ENCODE peak calls at places on chromosomes 6 and 20, in nine cellular contexts. T is Caco-2; H is PC-9; K is AG04450; Q is mesenchymal stem cell; J is fibroblast of pulmonary artery; R is activated naive CD4-positive, alpha-beta T cell; A is IMR-90; W is activated gamma-delta T cell. Z is an unnamed sample.

GRCh38 chr6:36977470-36977941 is 8.5 kb downstream of the MTCH1 start:
- DNase-seq in T (no peak), H (no peak), K (no peak), Q (peak; percentile 18), J (peak; percentile 13), R (no peak), A (no peak), W (no peak), Z (no peak)

GRCh38 chr6:164827537-164827936 is 481.9 kb downstream of the C6orf118 start:
- DNase-seq in T (no peak), H (peak; percentile 30), K (no peak), Q (no peak), J (no peak), R (no peak), A (no peak), W (no peak), Z (no peak)

GRCh38 chr20:33419140-33419974 is 18.0 kb upstream of the CDK5RAP1 start:
- DNase-seq in T (no peak), H (no peak), K (no peak), Q (no peak), J (peak; percentile 74), R (no peak), A (peak; percentile 49), W (no peak), Z (peak; percentile 69)

GRCh38 chr6:145836170-145836569 is 21.6 kb upstream of the FBXO30 start:
- DNase-seq in T (no peak), H (no peak), K (no peak), Q (peak; percentile 60), J (peak; percentile 77), R (no peak), A (peak; percentile 51), W (no peak), Z (peak; percentile 89)

GRCh38 chr6:119333707-119334295 is 15.8 kb downstream of the MAN1A1 start:
- DNase-seq in T (peak; percentile 35), H (no peak), K (no peak), Q (no peak), J (no peak), R (no peak), A (no peak), W (no peak), Z (peak; percentile 28)

GRCh38 chr20:46767127-46767761 is 57.8 kb downstream of the SLC2A10 start:
- DNase-seq in T (peak; percentile 74), H (peak; percentile 35), K (no peak), Q (peak; percentile 15), J (peak; percentile 48), R (no peak), A (peak; percentile 36), W (no peak), Z (peak; percentile 48)

GRCh38 chr6:5468586-5468985 is 207.3 kb downstream of the FARS2 start:
- DNase-seq in T (no peak), H (no peak), K (no peak), Q (peak; percentile 55), J (peak; percentile 28), R (no peak), A (no peak), W (no peak), Z (peak; percentile 66)

GRCh38 chr20:18133962-18134361 is 3.7 kb upstream of the KAT14 start:
- DNase-seq in T (no peak), H (no peak), K (no peak), Q (no peak), J (no peak), R (no peak), A (no peak), W (no peak), Z (no peak)

GRCh38 chr6:16038938-16039337 is 89.9 kb upstream of the MYLIP start:
- DNase-seq in T (no peak), H (no peak), K (no peak), Q (no peak), J (no peak), R (no peak), A (no peak), W (no peak), Z (no peak)

GRCh38 chr6:137777299-137778075 is 89.6 kb upstream of the TNFAIP3 start:
- DNase-seq in T (no peak), H (no peak), K (no peak), Q (peak; percentile 64), J (peak; percentile 73), R (no peak), A (no peak), W (no peak), Z (peak; percentile 89)

GRCh38 chr6:149268768-149269167 is 48.7 kb upstream of the TAB2 start:
- DNase-seq in T (no peak), H (no peak), K (no peak), Q (no peak), J (no peak), R (no peak), A (peak; percentile 51), W (no peak), Z (peak; percentile 32)

GRCh38 chr6:6105472-6106036 is 98.8 kb upstream of the NRN1 start:
- DNase-seq in T (no peak), H (no peak), K (no peak), Q (no peak), J (no peak), R (no peak), A (no peak), W (no peak), Z (no peak)

GRCh38 chr6:80439721-80440488 is 333.4 kb downstream of the BCKDHB start:
- DNase-seq in T (no peak), H (no peak), K (no peak), Q (no peak), J (peak; percentile 21), R (no peak), A (no peak), W (no peak), Z (no peak)

GRCh38 chr6:3409699-3410384 is 47.0 kb downstream of the SLC22A23 start:
- DNase-seq in T (peak; percentile 94), H (no peak), K (no peak), Q (no peak), J (peak; percentile 17), R (no peak), A (no peak), W (no peak), Z (peak; percentile 30)

GRCh38 chr20:1005452-1006027 is 3.4 kb upstream of the RSPO4 start:
- DNase-seq in T (peak; percentile 64), H (peak; percentile 15), K (no peak), Q (no peak), J (peak; percentile 26), R (no peak), A (peak; percentile 24), W (no peak), Z (peak; percentile 17)

GRCh38 chr20:60219984-60220540 is 261.8 kb downstream of the CDH26 start:
- DNase-seq in T (no peak), H (no peak), K (no peak), Q (no peak), J (no peak), R (no peak), A (no peak), W (no peak), Z (no peak)

GRCh38 chr6:50096267-50096666 is 46.5 kb upstream of the DEFB112 start:
- DNase-seq in T (no peak), H (no peak), K (no peak), Q (no peak), J (no peak), R (no peak), A (no peak), W (no peak), Z (no peak)

GRCh38 chr6:164378330-164378729 is 931.1 kb downstream of the C6orf118 start:
- DNase-seq in T (no peak), H (no peak), K (no peak), Q (no peak), J (no peak), R (no peak), A (no peak), W (no peak), Z (no peak)

GRCh38 chr6:52515219-52515960 is 61.5 kb downstream of the TRAM2 start:
- DNase-seq in T (no peak), H (no peak), K (no peak), Q (peak; percentile 58), J (no peak), R (no peak), A (peak; percentile 75), W (no peak), Z (peak; percentile 26)

GRCh38 chr6:75882734-75883133 is 133.7 kb downstream of the MYO6 start:
- DNase-seq in T (no peak), H (no peak), K (peak; percentile 21), Q (peak; percentile 58), J (peak; percentile 55), R (no peak), A (peak; percentile 79), W (no peak), Z (peak; percentile 81)

GRCh38 chr6:107956586-107957164 is 1.3 kb downstream of the SEC63 start:
- DNase-seq in T (no peak), H (no peak), K (peak; percentile 8), Q (peak; percentile 86), J (peak; percentile 62), R (no peak), A (peak; percentile 65), W (no peak), Z (peak; percentile 77)

GRCh38 chr6:39978240-39978639 is 44.0 kb upstream of the MOCS1 start:
- DNase-seq in T (no peak), H (no peak), K (no peak), Q (no peak), J (no peak), R (no peak), A (no peak), W (no peak), Z (no peak)

GRCh38 chr20:49892260-49893216 is 22.8 kb downstream of the SPATA2 start:
- DNase-seq in T (no peak), H (no peak), K (no peak), Q (no peak), J (no peak), R (no peak), A (no peak), W (no peak), Z (no peak)

Z was measured in amniotic epithelial cell.